ENCODE peak calls at places on chromosomes 3 and 15, in five cellular contexts. A, U, O, L and V are unnamed samples.

GRCh38 chr3:121482651-121483050 is 63.1 kb downstream of the POLQ start:
- DNase-seq in L (no peak), U (peak; percentile 72), A (no peak), O (peak; percentile 79), V (peak; percentile 41)

GRCh38 chr3:134487406-134487805 is 1.5 kb downstream of the CEP63 start:
- DNase-seq in O (peak; percentile 14), U (no peak), A (no peak), L (no peak), V (no peak)

GRCh38 chr15:53962646-53963561 is 15.3 kb upstream of the UNC13C start:
- DNase-seq in L (peak; percentile 32), O (peak; percentile 4), U (no peak), A (peak; percentile 21), V (no peak)

GRCh38 chr15:66569461-66570137 is 3.8 kb upstream of the LCTL start:
- DNase-seq in A (no peak), L (no peak), O (no peak), U (no peak), V (no peak)

GRCh38 chr15:66835558-66835878 is 133.5 kb downstream of the SMAD6 start:
- DNase-seq in U (no peak), O (peak; percentile 67), A (no peak), L (no peak), V (no peak)

GRCh38 chr3:112653881-112654300 is 12.9 kb upstream of the CCDC80 start:
- DNase-seq in U (peak; percentile 73), A (no peak), L (no peak), O (peak; percentile 92), V (no peak)

GRCh38 chr3:57026918-57027317 is 33.5 kb upstream of the SPATA12 start:
- DNase-seq in U (no peak), L (no peak), A (peak; percentile 42), O (peak; percentile 72), V (no peak)

GRCh38 chr3:11476814-11477213 is 166.9 kb downstream of the VGLL4 start:
- DNase-seq in U (no peak), O (peak; percentile 30), L (no peak), A (no peak), V (no peak)

GRCh38 chr3:158127250-158128219 is 17.6 kb downstream of the RSRC1 start:
- DNase-seq in L (no peak), A (no peak), U (peak; percentile 36), O (peak; percentile 50), V (no peak)

GRCh38 chr3:20340324-20340928 is 154.4 kb upstream of the SGO1 start:
- DNase-seq in U (peak; percentile 25), O (peak; percentile 88), L (peak; percentile 85), A (peak; percentile 71), V (peak; percentile 16)

GRCh38 chr15:77688270-77689058 is 55.8 kb upstream of the LINGO1 start:
- DNase-seq in L (no peak), A (no peak), U (no peak), O (no peak), V (no peak)

GRCh38 chr3:196942915-196943277 is 568 bp upstream of the NCBP2 start:
- DNase-seq in L (peak; percentile 26), A (peak; percentile 33), U (no peak), O (peak; percentile 29), V (no peak)

GRCh38 chr15:98292442-98293240 is 332.1 kb downstream of the ARRDC4 start:
- DNase-seq in O (peak; percentile 44), U (peak; percentile 69), A (peak; percentile 41), L (peak; percentile 89), V (no peak)

GRCh38 chr3:81214626-81215025 is 546.8 kb downstream of the GBE1 start:
- DNase-seq in U (no peak), L (no peak), O (peak; percentile 29), A (no peak), V (no peak)

GRCh38 chr15:48005921-48006541 is 114.8 kb upstream of the SLC24A5 start:
- DNase-seq in A (no peak), O (peak; percentile 64), U (peak; percentile 23), L (peak; percentile 65), V (peak; percentile 23)

GRCh38 chr3:167876603-167877325 is 141.2 kb downstream of the SERPINI1 start:
- DNase-seq in A (no peak), U (peak; percentile 27), O (peak; percentile 59), L (no peak), V (peak; percentile 48)

GRCh38 chr3:175346573-175347356 is 487.6 kb downstream of the NAALADL2 start:
- DNase-seq in U (peak; percentile 84), O (peak; percentile 93), A (peak; percentile 39), L (no peak), V (peak; percentile 75)

GRCh38 chr3:194632983-194633348 is 253 bp downstream of the TMEM44 start:
- DNase-seq in O (no peak), U (peak; percentile 34), A (no peak), L (no peak), V (no peak)

GRCh38 chr15:39411102-39411989 is 169.5 kb upstream of the THBS1 start:
- DNase-seq in O (no peak), U (no peak), L (no peak), A (no peak), V (no peak)

GRCh38 chr3:119664850-119665379 is 4.5 kb upstream of the POPDC2 start:
- DNase-seq in A (no peak), O (no peak), L (no peak), U (no peak), V (no peak)

GRCh38 chr3:57164217-57164605 is 942 bp downstream of the IL17RD start:
- DNase-seq in U (no peak), O (peak; percentile 83), A (no peak), L (no peak), V (no peak)

GRCh38 chr15:49674370-49674769 is 53.5 kb downstream of the DTWD1 start:
- DNase-seq in U (no peak), A (no peak), O (no peak), L (no peak), V (no peak)

GRCh38 chr3:118936811-118937210 is 97.8 kb downstream of the IGSF11 start:
- DNase-seq in A (no peak), L (no peak), O (no peak), U (no peak), V (no peak)

GRCh38 chr15:96125681-96126080 is 204.8 kb upstream of the NR2F2 start:
- DNase-seq in O (peak; percentile 81), L (no peak), U (no peak), A (no peak), V (peak; percentile 19)

GRCh38 chr15:69038508-69038907 is 24.0 kb downstream of the NOX5 start:
- DNase-seq in O (no peak), U (no peak), A (no peak), L (no peak), V (no peak)

GRCh38 chr3:51668756-51669155 is 2.3 kb upstream of the TEX264 start:
- DNase-seq in O (peak; percentile 43), A (no peak), L (no peak), U (no peak), V (no peak)

GRCh38 chr15:69540622-69541021 is 88.0 kb downstream of the RPLP1 start:
- DNase-seq in U (no peak), L (no peak), A (no peak), O (no peak), V (no peak)

GRCh38 chr3:181729071-181729915 is 17.6 kb downstream of the SOX2 start:
- DNase-seq in L (no peak), A (no peak), O (no peak), U (no peak), V (no peak)

GRCh38 chr3:142931222-142931621 is 32.3 kb downstream of the PAQR9 start:
- DNase-seq in A (no peak), L (peak; percentile 67), U (no peak), O (no peak), V (no peak)
- TF ChIP-seq CTCF in A (no peak), L (no peak), U (no peak), O (no peak), V (no peak)

GRCh38 chr3:99909714-99910508 is 92.2 kb downstream of the CMSS1 start:
- DNase-seq in U (peak; percentile 36), L (no peak), A (no peak), O (peak; percentile 55), V (peak; percentile 81)

GRCh38 chr3:99915911-99916310 is 98.2 kb downstream of the CMSS1 start:
- DNase-seq in L (no peak), O (no peak), U (no peak), A (no peak), V (no peak)

GRCh38 chr3:99911433-99911832 is 93.8 kb downstream of the CMSS1 start:
- DNase-seq in A (no peak), L (no peak), O (no peak), U (no peak), V (no peak)

GRCh38 chr3:99907959-99908544 is 90.4 kb downstream of the CMSS1 start:
- DNase-seq in A (no peak), L (no peak), O (no peak), U (no peak), V (no peak)

DNA sequence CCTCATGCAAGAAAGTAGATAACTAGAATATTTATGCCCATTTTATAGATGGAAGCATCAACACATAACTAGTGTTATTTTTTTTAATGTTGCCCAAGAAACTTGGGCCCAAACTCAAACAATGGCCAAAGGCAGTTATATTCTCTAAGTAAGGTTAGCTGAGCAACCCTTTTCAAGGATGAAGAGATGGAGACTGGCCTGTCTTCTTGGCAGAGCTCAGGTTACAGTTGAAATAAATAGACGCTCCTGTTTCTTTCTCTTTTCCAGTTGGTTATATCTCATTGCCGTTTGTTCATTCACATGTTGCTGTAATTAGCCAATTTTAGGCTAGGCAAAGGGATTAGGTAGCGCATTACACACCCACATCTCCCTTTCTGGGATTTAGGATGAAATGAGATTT is 93.1 kb downstream of the CMSS1 start:
- DNase-seq in L (no peak), A (no peak), O (no peak), U (no peak), V (no peak)
- TF ChIP-seq CTCF in L (no peak), A (no peak), O (no peak), U (no peak), V (no peak)

GRCh38 chr15:71325461-71325860 is 210.2 kb downstream of the THSD4 start:
- DNase-seq in A (no peak), O (peak; percentile 83), L (no peak), U (peak; percentile 20), V (no peak)

GRCh38 chr15:71314956-71315537 is 199.8 kb downstream of the THSD4 start:
- DNase-seq in A (no peak), O (no peak), L (no peak), U (no peak), V (no peak)

GRCh38 chr15:71316911-71317310 is 201.6 kb downstream of the THSD4 start:
- DNase-seq in O (peak; percentile 52), A (no peak), L (no peak), U (no peak), V (no peak)

GRCh38 chr15:71323604-71324003 is 208.3 kb downstream of the THSD4 start:
- DNase-seq in U (no peak), A (no peak), L (no peak), O (no peak), V (no peak)

DNA sequence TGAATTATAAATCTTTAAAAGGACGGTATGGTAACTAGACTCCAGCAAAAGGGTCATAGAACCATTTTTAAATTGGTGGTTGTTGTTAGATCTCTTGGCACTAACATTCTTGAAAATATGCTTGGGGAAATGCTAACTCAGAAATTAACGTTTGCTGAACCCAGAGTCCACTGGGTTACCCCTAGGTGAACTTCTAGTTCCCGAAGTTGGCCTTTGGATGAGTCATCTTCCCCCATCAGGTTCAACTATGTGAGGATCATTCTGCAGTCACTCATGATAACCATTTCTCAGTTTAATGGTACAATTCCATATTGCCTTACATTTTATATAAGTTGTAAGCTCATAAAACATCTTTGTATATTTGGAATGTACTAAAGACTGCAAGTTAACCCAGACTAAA is 204.7 kb downstream of the THSD4 start:
- DNase-seq in L (no peak), U (no peak), O (no peak), A (no peak), V (no peak)
- TF ChIP-seq CTCF in L (no peak), U (no peak), O (no peak), A (no peak), V (no peak)

GRCh38 chr3:123365450-123366143 is 83.3 kb downstream of the ADCY5 start:
- DNase-seq in L (peak; percentile 84), O (no peak), A (no peak), U (peak; percentile 31), V (no peak)
- TF ChIP-seq CTCF in L (peak; percentile 69), O (peak; percentile 46), A (no peak), U (peak; percentile 18), V (peak; percentile 58)